ENCODE peak calls at places on chromosomes 12 and 14, in five cellular contexts. K, Z, N, G and M are unnamed samples.
A peak's percentile ranks its signal among the peaks of the same experiment; 100 is the strongest.

GRCh38 chr14:96364911-96365310 is 1.6 kb downstream of the GSKIP start:
- DNase-seq in K (no peak), Z (no peak), N (no peak), G (no peak), M (no peak)

GRCh38 chr12:75884465-75884985 is 147.1 kb downstream of the PHLDA1 start:
- DNase-seq in K (no peak), Z (no peak), N (no peak), G (no peak), M (no peak)

GRCh38 chr12:116714175-116714574 is 23.7 kb downstream of the SPRING1 start:
- DNase-seq in K (no peak), Z (no peak), N (no peak), G (no peak), M (no peak)

GRCh38 chr12:68580911-68581310 is 29.8 kb upstream of the RAP1B start:
- DNase-seq in K (no peak), Z (no peak), N (no peak), G (no peak), M (no peak)

GRCh38 chr14:61549425-61549824 is 145.9 kb upstream of the HIF1A start:
- DNase-seq in K (no peak), Z (no peak), N (no peak), G (no peak), M (no peak)

GRCh38 chr12:113392988-113393579 is 10.6 kb downstream of the SDS start:
- DNase-seq in K (no peak), Z (no peak), N (no peak), G (no peak), M (no peak)

GRCh38 chr14:55198749-55199148 is 7.4 kb upstream of the DLGAP5 start:
- DNase-seq in K (no peak), Z (no peak), N (no peak), G (no peak), M (no peak)

GRCh38 chr12:94622475-94622874 is 27.9 kb downstream of the TMCC3 start:
- DNase-seq in K (peak; percentile 32), Z (no peak), N (no peak), G (no peak), M (no peak)

GRCh38 chr14:99244960-99245340 is 27.0 kb downstream of the BCL11B start:
- DNase-seq in K (no peak), Z (no peak), N (no peak), G (no peak), M (no peak)

GRCh38 chr14:74048291-74048690 is 29.1 kb downstream of the BBOF1 start:
- DNase-seq in K (peak; percentile 51), Z (no peak), N (no peak), G (no peak), M (no peak)

GRCh38 chr14:50397461-50398196 is 948 bp upstream of the CDKL1 start:
- DNase-seq in K (peak; percentile 55), Z (peak; percentile 39), N (peak; percentile 2), G (no peak), M (no peak)

GRCh38 chr14:102684276-102684663 is 91.8 kb downstream of the RCOR1 start:
- DNase-seq in K (no peak), Z (no peak), N (no peak), G (no peak), M (no peak)